ENCODE peak calls at places on chromosomes 5 and 9, in ten cellular contexts. I is Kasumi-1; P is kidney; E is MCF 10A; N is GM12891; R is stimulated activated naive CD8-positive, alpha-beta T cell treated with anti-CD3 and anti-CD28 coated beads, Interleukin-15, amount 100 ng/mL, for 72 hours; M is stimulated activated CD4-positive, alpha-beta T cell treated with anti-CD3 and anti-CD28 coated beads, Interleukin-1b, Interleukin-23, amount 100 ng/mL, for 24 hours; O is EL; Y is ACHN; S is central memory CD4-positive, alpha-beta T cell. Z is an unnamed sample.

GRCh38 chr9:96051423-96051822 is 175.9 kb downstream of the ERCC6L2 start:
- DNase-seq in N (no peak), I (no peak), S (no peak), E (no peak), Y (no peak), P (no peak), O (no peak), M (no peak), R (no peak), Z (no peak)

GRCh38 chr9:4796988-4797956 is 4.5 kb downstream of the RCL1 start:
- DNase-seq in O (peak; percentile 44), I (peak; percentile 22), P (no peak), E (peak; percentile 52), Y (peak; percentile 45), S (peak; percentile 8), M (no peak), N (no peak), R (no peak), Z (no peak)

GRCh38 chr5:78005021-78005785 is 229.1 kb upstream of the TBCA start:
- DNase-seq in E (peak; percentile 39), N (no peak), M (no peak), O (peak; percentile 66), S (no peak), P (no peak), Y (no peak), I (no peak), R (no peak), Z (no peak)

GRCh38 chr5:17878541-17878940 is 244.3 kb downstream of the TAF11L14 start:
- DNase-seq in M (no peak), P (no peak), Y (no peak), N (no peak), O (no peak), I (no peak), R (no peak), S (no peak), E (no peak), Z (no peak)

GRCh38 chr5:150642991-150643710 is 2.7 kb downstream of the SYNPO start:
- DNase-seq in R (no peak), P (peak; percentile 32), Y (no peak), N (no peak), S (no peak), E (no peak), O (no peak), M (no peak), I (no peak), Z (no peak)

GRCh38 chr5:20678814-20679298 is 690.9 kb upstream of the CDH18 start:
- DNase-seq in O (peak; percentile 33), I (peak; percentile 7), N (no peak), S (no peak), P (no peak), R (no peak), Y (peak; percentile 74), E (peak; percentile 95), M (no peak), Z (no peak)

GRCh38 chr9:130421802-130422276 is 22.9 kb upstream of the ASS1 start:
- DNase-seq in O (peak; percentile 88), P (no peak), E (peak; percentile 17), N (no peak), Y (no peak), R (no peak), M (no peak), S (no peak), I (no peak), Z (no peak)

GRCh38 chr5:76818844-76819831 is at the start of gene F2RL1:
- DNase-seq in Y (peak; percentile 87), S (peak; percentile 32), I (peak; percentile 10), M (no peak), R (peak; percentile 30), P (peak; percentile 94), O (peak; percentile 81), N (peak; percentile 42), E (peak; percentile 94), Z (no peak)

GRCh38 chr5:137710086-137710485 is 25.8 kb downstream of the KLHL3 start:
- DNase-seq in E (no peak), P (no peak), I (no peak), O (peak; percentile 32), M (no peak), R (no peak), S (no peak), N (no peak), Y (no peak), Z (no peak)

GRCh38 chr9:108837530-108837929 is 18.3 kb downstream of the ACTL7B start:
- DNase-seq in O (peak; percentile 19), N (no peak), E (peak; percentile 80), R (no peak), Y (no peak), I (no peak), P (no peak), S (no peak), M (no peak), Z (no peak)

GRCh38 chr5:53480474-53481353 is at the start of gene FST:
- DNase-seq in R (peak; percentile 32), S (no peak), M (no peak), I (no peak), Y (peak; percentile 6), P (peak; percentile 76), N (no peak), O (peak; percentile 50), E (peak; percentile 24), Z (peak; percentile 12)

GRCh38 chr5:15209053-15209762 is 290.8 kb upstream of the FBXL7 start:
- DNase-seq in O (no peak), S (no peak), R (no peak), I (no peak), M (no peak), Y (no peak), E (no peak), N (no peak), P (no peak), Z (no peak)

GRCh38 chr5:66209350-66209749 is 65.2 kb downstream of the SREK1 start:
- DNase-seq in Y (peak; percentile 4), M (no peak), O (peak; percentile 82), R (no peak), S (no peak), P (no peak), E (peak; percentile 82), N (no peak), I (no peak), Z (no peak)

GRCh38 chr9:72232778-72233177 is 83.5 kb downstream of the GDA start:
- DNase-seq in N (no peak), R (no peak), S (no peak), E (no peak), P (no peak), I (no peak), M (no peak), O (no peak), Y (no peak), Z (no peak)

GRCh38 chr5:17058438-17058837 is 122.3 kb upstream of the MYO10 start:
- DNase-seq in E (no peak), S (no peak), O (no peak), I (no peak), N (no peak), P (no peak), R (no peak), M (no peak), Y (no peak), Z (no peak)

GRCh38 chr9:117000196-117000723 is 313.2 kb downstream of the TRIM32 start:
- DNase-seq in N (no peak), M (no peak), E (no peak), I (no peak), Y (no peak), O (no peak), S (no peak), R (no peak), P (no peak), Z (no peak)

GRCh38 chr9:137286980-137287383 is 9.5 kb downstream of the TOR4A start:
- DNase-seq in O (peak; percentile 52), S (no peak), I (peak; percentile 64), E (peak; percentile 77), M (no peak), N (no peak), P (peak; percentile 77), R (no peak), Y (peak; percentile 60), Z (no peak)

GRCh38 chr9:14203366-14204056 is 110.4 kb downstream of the NFIB start:
- DNase-seq in M (no peak), Y (no peak), P (no peak), E (no peak), N (no peak), S (no peak), I (no peak), O (no peak), R (no peak), Z (no peak)

GRCh38 chr5:40441733-40442132 is 238.0 kb upstream of the PTGER4 start:
- DNase-seq in O (no peak), S (peak; percentile 33), R (no peak), N (no peak), P (no peak), M (no peak), E (no peak), I (no peak), Y (no peak), Z (peak; percentile 18)

GRCh38 chr5:98454904-98455303 is 318.6 kb upstream of the RGMB start:
- DNase-seq in Y (peak; percentile 83), M (no peak), P (no peak), I (no peak), S (no peak), R (no peak), O (peak; percentile 94), N (no peak), E (peak; percentile 85), Z (no peak)

GRCh38 chr9:131727184-131727785 is 12.6 kb downstream of the RAPGEF1 start:
- DNase-seq in R (no peak), I (no peak), P (peak; percentile 7), S (no peak), O (peak; percentile 77), Y (peak; percentile 67), E (peak; percentile 81), N (no peak), M (no peak), Z (no peak)

GRCh38 chr5:102759700-102760099 is 4.6 kb downstream of the PAM start:
- DNase-seq in Y (no peak), R (no peak), I (no peak), N (no peak), O (no peak), E (no peak), S (no peak), P (no peak), M (no peak), Z (no peak)

GRCh38 chr9:117265253-117265652 is 149.6 kb downstream of the ASTN2 start:
- DNase-seq in R (no peak), N (no peak), P (no peak), E (no peak), O (no peak), S (no peak), I (no peak), Y (no peak), M (no peak), Z (no peak)

GRCh38 chr9:134895849-134896833 is 15.5 kb downstream of the FCN2 start:
- DNase-seq in Y (no peak), S (no peak), I (no peak), R (no peak), O (peak; percentile 74), N (no peak), M (no peak), P (no peak), E (peak; percentile 97), Z (no peak)

GRCh38 chr5:124655943-124656459 is 90.4 kb downstream of the ZNF608 start:
- DNase-seq in R (no peak), I (peak; percentile 60), S (no peak), N (no peak), Y (peak; percentile 88), O (peak; percentile 86), M (no peak), P (no peak), E (peak; percentile 90), Z (no peak)

GRCh38 chr5:155954739-155955445 is 372.1 kb upstream of the SGCD start:
- DNase-seq in O (no peak), Y (no peak), S (no peak), E (no peak), M (no peak), R (no peak), P (no peak), I (no peak), N (no peak), Z (no peak)

GRCh38 chr9:91500509-91501011 is 76.9 kb upstream of the NFIL3 start:
- DNase-seq in N (no peak), Y (peak; percentile 83), I (no peak), O (peak; percentile 82), S (no peak), P (no peak), R (no peak), E (peak; percentile 66), M (no peak), Z (no peak)

GRCh38 chr9:125746774-125747052 is 460 bp upstream of the PBX3 start:
- DNase-seq in Y (no peak), R (no peak), N (no peak), P (no peak), I (no peak), S (no peak), O (no peak), M (no peak), E (no peak), Z (no peak)